ENCODE peak calls at places on chromosomes 4 and X, in four cellular contexts. One of them, this sample, is unnamed.

GRCh38 chr4:157128395-157128794 is 52.4 kb downstream of the GLRB start:
- DNase-seq in AG09319: peak
- DNase-seq in lower leg skin: no peak
- DNase-seq in CD4-positive, alpha-beta T cell: no peak
- DNase-seq in this sample: no peak

GRCh38 chr4:38889143-38889542 is 21.5 kb downstream of the FAM114A1 start:
- DNase-seq in AG09319: no peak
- DNase-seq in lower leg skin: no peak
- DNase-seq in CD4-positive, alpha-beta T cell: no peak
- DNase-seq in this sample: no peak

GRCh38 chrX:110985470-110985869 is 110.5 kb upstream of the PAK3 start:
- DNase-seq in AG09319: no peak
- DNase-seq in lower leg skin: no peak
- DNase-seq in CD4-positive, alpha-beta T cell: no peak
- DNase-seq in this sample: no peak

GRCh38 chr4:37889849-37890500 is 909 bp upstream of the TBC1D1 start:
- DNase-seq in AG09319: no peak
- DNase-seq in lower leg skin: no peak
- DNase-seq in CD4-positive, alpha-beta T cell: no peak
- DNase-seq in this sample: no peak

GRCh38 chr4:90357117-90357710 is 230.0 kb downstream of the CCSER1 start:
- DNase-seq in AG09319: peak
- DNase-seq in lower leg skin: no peak
- DNase-seq in CD4-positive, alpha-beta T cell: no peak
- DNase-seq in this sample: no peak

GRCh38 chrX:111483140-111483539 is 28.3 kb upstream of the SERTM2 start:
- DNase-seq in AG09319: no peak
- DNase-seq in lower leg skin: no peak
- DNase-seq in CD4-positive, alpha-beta T cell: no peak
- DNase-seq in this sample: no peak

GRCh38 chrX:106039920-106040319 is 1.4 kb upstream of the SERPINA7 start:
- DNase-seq in AG09319: no peak
- DNase-seq in lower leg skin: no peak
- DNase-seq in CD4-positive, alpha-beta T cell: no peak
- DNase-seq in this sample: no peak

GRCh38 chrX:153395613-153396319 is 5.4 kb downstream of the PNMA6E start:
- DNase-seq in AG09319: no peak
- DNase-seq in lower leg skin: no peak
- DNase-seq in CD4-positive, alpha-beta T cell: no peak
- DNase-seq in this sample: no peak

GRCh38 chr4:57020467-57021101 is 41.9 kb downstream of the POLR2B start:
- DNase-seq in AG09319: no peak
- DNase-seq in lower leg skin: no peak
- DNase-seq in CD4-positive, alpha-beta T cell: no peak
- DNase-seq in this sample: no peak

GRCh38 chr4:29805245-29805644 is 914.9 kb upstream of the PCDH7 start:
- DNase-seq in AG09319: no peak
- DNase-seq in lower leg skin: no peak
- DNase-seq in CD4-positive, alpha-beta T cell: no peak
- DNase-seq in this sample: no peak

GRCh38 chr4:2065106-2065930 is 6.2 kb downstream of the NAT8L start:
- DNase-seq in AG09319: no peak
- DNase-seq in lower leg skin: no peak
- DNase-seq in CD4-positive, alpha-beta T cell: no peak
- DNase-seq in this sample: peak

GRCh38 chr4:14855719-14856075 is 146.6 kb upstream of the CPEB2 start:
- DNase-seq in AG09319: no peak
- DNase-seq in lower leg skin: no peak
- DNase-seq in CD4-positive, alpha-beta T cell: no peak
- DNase-seq in this sample: no peak

GRCh38 chr4:26183017-26183416 is 137.8 kb upstream of the RBPJ start:
- DNase-seq in AG09319: no peak
- DNase-seq in lower leg skin: no peak
- DNase-seq in CD4-positive, alpha-beta T cell: no peak
- DNase-seq in this sample: no peak

GRCh38 chrX:42680651-42681050 is 97.3 kb downstream of the PPP1R2C start:
- DNase-seq in AG09319: no peak
- DNase-seq in lower leg skin: no peak
- DNase-seq in CD4-positive, alpha-beta T cell: no peak
- DNase-seq in this sample: no peak

GRCh38 chr4:53208749-53209148 is 157.1 kb downstream of the SCFD2 start:
- DNase-seq in AG09319: no peak
- DNase-seq in lower leg skin: no peak
- DNase-seq in CD4-positive, alpha-beta T cell: no peak
- DNase-seq in this sample: no peak

GRCh38 chrX:135257469-135257868 is 5.6 kb downstream of the ETDA start:
- DNase-seq in AG09319: no peak
- DNase-seq in lower leg skin: no peak
- DNase-seq in CD4-positive, alpha-beta T cell: no peak
- DNase-seq in this sample: no peak

GRCh38 chr4:5206391-5206790 is 155.1 kb downstream of the STK32B start:
- DNase-seq in AG09319: peak
- DNase-seq in lower leg skin: peak
- DNase-seq in CD4-positive, alpha-beta T cell: no peak
- DNase-seq in this sample: no peak

GRCh38 chr4:140937866-140938265 is 181.7 kb upstream of the TBC1D9 start:
- DNase-seq in AG09319: peak
- DNase-seq in lower leg skin: no peak
- DNase-seq in CD4-positive, alpha-beta T cell: no peak
- DNase-seq in this sample: no peak

GRCh38 chrX:107451754-107452153 is 2.3 kb downstream of the FRMPD3 start:
- DNase-seq in AG09319: no peak
- DNase-seq in lower leg skin: no peak
- DNase-seq in CD4-positive, alpha-beta T cell: no peak
- DNase-seq in this sample: no peak

DNA sequence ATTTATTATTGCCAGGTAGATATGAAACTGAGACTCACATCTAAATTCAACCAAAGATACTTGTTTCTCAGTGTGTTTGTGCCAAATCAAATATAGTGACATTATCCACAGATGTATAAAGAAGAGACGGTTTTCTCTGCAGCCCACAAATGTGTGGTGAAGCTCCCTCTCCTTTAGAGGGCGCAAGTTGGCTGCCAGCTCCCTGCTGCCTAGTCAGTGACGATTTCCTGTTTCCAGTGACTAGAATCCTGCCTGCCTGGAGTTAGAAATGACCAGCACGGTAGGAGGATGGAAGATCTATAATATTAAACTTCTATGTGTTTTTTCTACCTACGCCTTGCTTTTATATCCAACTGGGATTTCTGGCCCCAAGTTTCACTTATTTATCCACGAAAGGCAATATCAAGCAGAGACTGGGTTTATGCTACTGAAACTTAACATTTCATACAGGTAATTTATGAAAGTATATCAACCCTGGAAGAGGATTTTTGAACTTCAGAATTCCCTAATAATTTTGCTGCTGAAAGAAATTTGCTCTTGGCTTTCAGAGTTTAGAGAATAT is 1793.7 kb upstream of the TENM3 start:
- DNase-seq in AG09319: no peak
- DNase-seq in lower leg skin: no peak
- DNase-seq in CD4-positive, alpha-beta T cell: no peak
- DNase-seq in this sample: peak
- TF ChIP-seq CTCF in AG09319: peak
- TF ChIP-seq CTCF in lower leg skin: no peak
- TF ChIP-seq CTCF in CD4-positive, alpha-beta T cell: no peak
- TF ChIP-seq CTCF in this sample: peak

DNA sequence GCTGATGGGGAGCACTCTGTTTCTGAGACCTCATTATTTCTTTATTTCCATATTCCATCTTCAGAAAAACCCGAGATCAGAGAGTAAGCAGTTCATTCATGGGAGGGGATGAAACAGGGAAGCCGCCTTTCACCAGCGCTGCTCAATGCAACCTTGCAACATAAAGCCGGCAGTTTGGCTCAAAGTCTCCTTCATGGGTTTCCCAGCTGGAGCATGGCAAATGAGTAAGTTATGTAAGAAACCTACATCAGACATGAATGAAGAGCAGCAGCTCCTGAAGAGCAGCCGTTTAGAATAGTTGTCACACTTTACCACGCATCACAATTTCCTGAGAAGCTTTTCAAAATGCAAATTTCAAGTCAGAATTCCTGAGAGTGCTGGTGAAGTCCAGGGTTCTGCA is 578.8 kb downstream of the FSTL5 start:
- DNase-seq in AG09319: no peak
- DNase-seq in lower leg skin: no peak
- DNase-seq in CD4-positive, alpha-beta T cell: no peak
- DNase-seq in this sample: no peak
- TF ChIP-seq CTCF in AG09319: no peak
- TF ChIP-seq CTCF in lower leg skin: no peak
- TF ChIP-seq CTCF in CD4-positive, alpha-beta T cell: no peak
- TF ChIP-seq CTCF in this sample: no peak

GRCh38 chr4:65089666-65090065 is 580.6 kb downstream of the EPHA5 start:
- DNase-seq in AG09319: no peak
- DNase-seq in lower leg skin: no peak
- DNase-seq in CD4-positive, alpha-beta T cell: no peak
- DNase-seq in this sample: no peak
- TF ChIP-seq CTCF in AG09319: no peak
- TF ChIP-seq CTCF in lower leg skin: no peak
- TF ChIP-seq CTCF in CD4-positive, alpha-beta T cell: no peak
- TF ChIP-seq CTCF in this sample: no peak

GRCh38 chr4:3766791-3767561 is 791 bp downstream of the ADRA2C start:
- DNase-seq in AG09319: no peak
- DNase-seq in lower leg skin: no peak
- DNase-seq in CD4-positive, alpha-beta T cell: no peak
- DNase-seq in this sample: no peak
- TF ChIP-seq CTCF in AG09319: no peak
- TF ChIP-seq CTCF in lower leg skin: no peak
- TF ChIP-seq CTCF in CD4-positive, alpha-beta T cell: no peak
- TF ChIP-seq CTCF in this sample: no peak

GRCh38 chrX:30635630-30636029 is 17.6 kb upstream of the GK start:
- DNase-seq in AG09319: no peak
- DNase-seq in lower leg skin: no peak
- DNase-seq in CD4-positive, alpha-beta T cell: no peak
- DNase-seq in this sample: no peak
- TF ChIP-seq CTCF in AG09319: peak
- TF ChIP-seq CTCF in lower leg skin: no peak
- TF ChIP-seq CTCF in CD4-positive, alpha-beta T cell: peak
- TF ChIP-seq CTCF in this sample: no peak

GRCh38 chr4:55866973-55867574 is 13.6 kb downstream of the EXOC1 start:
- DNase-seq in AG09319: peak
- DNase-seq in lower leg skin: peak
- DNase-seq in CD4-positive, alpha-beta T cell: no peak
- DNase-seq in this sample: no peak
- TF ChIP-seq CTCF in AG09319: peak
- TF ChIP-seq CTCF in lower leg skin: no peak
- TF ChIP-seq CTCF in CD4-positive, alpha-beta T cell: peak
- TF ChIP-seq CTCF in this sample: peak

DNA sequence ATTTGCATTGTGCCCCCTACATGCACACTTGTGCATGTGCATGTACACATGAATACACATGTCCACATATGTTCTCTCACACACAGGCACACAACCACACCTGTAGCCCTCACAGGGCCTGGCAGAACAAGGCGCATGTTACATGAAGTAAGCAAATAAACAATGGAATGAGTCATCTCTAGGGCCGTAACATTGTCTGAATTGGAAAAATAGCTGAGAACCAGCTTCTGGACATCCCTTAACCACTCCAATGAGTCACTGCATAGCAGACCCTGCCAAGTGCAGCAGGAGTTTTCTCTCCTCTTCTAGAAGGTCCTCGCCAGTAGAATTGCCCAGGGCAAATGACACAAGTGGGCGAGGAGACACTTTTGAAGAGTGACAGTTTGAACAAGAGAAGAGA is 66.1 kb downstream of the MAGEA10 start:
- DNase-seq in AG09319: peak
- DNase-seq in lower leg skin: no peak
- DNase-seq in CD4-positive, alpha-beta T cell: no peak
- DNase-seq in this sample: no peak
- TF ChIP-seq CTCF in AG09319: no peak
- TF ChIP-seq CTCF in lower leg skin: no peak
- TF ChIP-seq CTCF in CD4-positive, alpha-beta T cell: no peak
- TF ChIP-seq CTCF in this sample: no peak

DNA sequence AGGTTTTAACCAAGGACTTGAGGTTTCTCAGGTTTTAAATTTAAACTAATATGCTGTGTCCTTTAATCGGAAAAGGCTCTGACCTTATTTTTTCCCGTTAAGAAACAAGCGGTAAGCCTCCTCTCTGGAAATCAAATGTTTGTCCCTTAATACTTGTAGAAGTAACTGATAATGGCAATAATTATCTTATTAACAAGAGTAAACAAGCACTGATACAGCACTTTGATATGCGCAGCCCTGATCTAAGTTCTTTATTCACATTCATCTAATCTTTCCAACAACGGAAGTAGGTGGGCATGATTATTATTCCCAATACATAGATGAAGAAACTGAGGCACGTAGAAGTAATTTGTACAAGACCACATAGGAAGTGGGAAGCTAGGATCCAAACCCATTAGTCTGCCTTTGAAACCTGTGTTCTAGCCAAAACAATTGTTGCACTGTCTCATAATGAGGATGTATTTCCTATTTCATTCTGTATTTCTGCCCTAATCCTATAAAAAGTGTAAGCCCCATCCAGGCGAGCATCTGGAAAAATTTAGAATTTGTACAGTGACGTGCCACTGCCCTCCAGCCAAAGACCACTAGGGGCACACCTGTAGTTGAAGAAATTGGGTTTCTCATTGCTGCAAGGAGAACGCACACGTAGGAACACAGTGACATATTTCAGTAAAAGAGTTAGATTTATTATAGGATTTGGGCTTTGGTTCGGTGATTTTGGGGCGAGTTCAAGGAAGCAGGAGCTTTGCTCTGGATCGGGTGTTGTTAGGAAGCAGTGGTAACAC is 605 bp downstream of the CXorf58 start:
- DNase-seq in AG09319: no peak
- DNase-seq in lower leg skin: no peak
- DNase-seq in CD4-positive, alpha-beta T cell: no peak
- DNase-seq in this sample: no peak
- TF ChIP-seq CTCF in AG09319: peak
- TF ChIP-seq CTCF in lower leg skin: no peak
- TF ChIP-seq CTCF in CD4-positive, alpha-beta T cell: no peak
- TF ChIP-seq CTCF in this sample: peak

DNA sequence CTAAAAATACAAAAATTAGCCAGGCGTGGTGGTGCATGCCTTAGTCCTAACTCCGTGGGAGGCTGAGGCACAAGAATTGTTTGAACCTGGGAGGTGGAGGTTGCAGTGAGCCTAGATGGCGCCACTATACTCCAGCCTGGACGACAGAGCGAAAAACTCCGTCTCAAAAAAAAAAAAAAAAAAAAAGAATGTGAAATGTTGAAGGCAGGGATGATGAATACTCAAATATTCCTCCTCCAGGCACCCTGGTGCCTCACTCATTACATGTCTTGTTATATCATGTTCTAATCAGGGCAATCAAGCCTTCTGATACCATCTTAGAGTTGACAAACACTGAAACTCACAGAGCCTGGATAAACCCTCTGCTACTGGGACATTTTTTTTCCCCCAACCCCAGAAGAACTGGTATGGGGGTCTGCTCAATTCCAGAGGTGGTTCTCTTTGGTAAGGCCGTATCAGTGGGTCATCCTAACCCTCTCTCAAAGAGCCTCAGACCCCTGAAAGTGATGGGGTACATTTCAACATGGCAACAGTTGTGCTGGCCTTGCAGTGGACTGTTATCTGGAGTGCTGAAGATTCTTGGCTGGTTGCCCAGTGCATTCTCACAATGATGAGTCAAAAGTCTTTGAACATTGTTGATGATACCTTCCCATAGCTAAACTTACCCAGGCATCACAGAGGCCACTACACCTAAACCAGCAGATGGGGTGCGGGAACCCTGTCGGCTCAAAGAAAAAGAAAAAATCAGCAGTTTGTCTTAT is 2.4 kb upstream of the SH3KBP1 start:
- DNase-seq in AG09319: no peak
- DNase-seq in lower leg skin: no peak
- DNase-seq in CD4-positive, alpha-beta T cell: peak
- DNase-seq in this sample: peak
- TF ChIP-seq CTCF in AG09319: no peak
- TF ChIP-seq CTCF in lower leg skin: no peak
- TF ChIP-seq CTCF in CD4-positive, alpha-beta T cell: no peak
- TF ChIP-seq CTCF in this sample: no peak

GRCh38 chr4:126894963-126895362 is 737.8 kb upstream of the INTU start:
- DNase-seq in AG09319: no peak
- DNase-seq in lower leg skin: no peak
- DNase-seq in CD4-positive, alpha-beta T cell: no peak
- DNase-seq in this sample: no peak
- TF ChIP-seq CTCF in AG09319: no peak
- TF ChIP-seq CTCF in lower leg skin: no peak
- TF ChIP-seq CTCF in CD4-positive, alpha-beta T cell: no peak
- TF ChIP-seq CTCF in this sample: no peak

This sample was measured in mesothelial cell of epicardium.